ENCODE peak calls at places on chromosomes 5 and 9, in five cellular contexts. Y is SJSA1, B is T-helper 1 cell, C is uterus, G is sciatic nerve. H is an unnamed sample.

GRCh38 chr5:159097461-159098284 is 2.0 kb downstream of the EBF1 start:
- DNase-seq in Y (peak; percentile 68), B (no peak), C (peak; percentile 55), G (peak; percentile 62), H (peak; percentile 76)

GRCh38 chr9:88660611-88661010 is 125.6 kb downstream of the NXNL2 start:
- DNase-seq in Y (no peak), B (no peak), C (no peak), G (no peak), H (no peak)

GRCh38 chr5:158276692-158277091 is 417.7 kb upstream of the CLINT1 start:
- DNase-seq in Y (no peak), B (no peak), C (no peak), G (no peak), H (no peak)

GRCh38 chr9:130359819-130360218 is 84.9 kb upstream of the ASS1 start:
- DNase-seq in Y (no peak), B (no peak), C (no peak), G (no peak), H (no peak)

GRCh38 chr9:16825971-16826370 is 44.5 kb downstream of the BNC2 start:
- DNase-seq in Y (peak; percentile 53), B (no peak), C (no peak), G (no peak), H (no peak)

GRCh38 chr5:85266692-85267091 is 882.0 kb upstream of the EDIL3 start:
- DNase-seq in Y (no peak), B (no peak), C (no peak), G (no peak), H (no peak)

GRCh38 chr9:137878146-137878941 is 762 bp downstream of the CACNA1B start:
- DNase-seq in Y (no peak), B (peak; percentile 3), C (no peak), G (no peak), H (peak; percentile 60)

GRCh38 chr5:174570662-174571061 is 153.7 kb upstream of the MSX2 start:
- DNase-seq in Y (no peak), B (no peak), C (no peak), G (no peak), H (no peak)

GRCh38 chr5:74632947-74633356 is 7.6 kb downstream of the ENC1 start:
- DNase-seq in Y (no peak), B (no peak), C (no peak), G (no peak), H (no peak)